ENCODE peak calls at places on chromosome 22, in five cellular contexts. S is HFF-Myc, T is transverse colon, Q is PC-9, J is cardiac fibroblast. L is an unnamed sample.

GRCh38 chr22:44550666-44551491 is 52.8 kb upstream of the RTL6 start:
- DNase-seq in Q (peak), S (peak), J (peak), T (peak), L (peak)

GRCh38 chr22:39920134-39920743 is 19.4 kb downstream of the GRAP2 start:
- DNase-seq in S (no peak), J (no peak), Q (no peak), T (no peak), L (no peak)

GRCh38 chr22:44455151-44455962 is 42.7 kb downstream of the RTL6 start:
- DNase-seq in Q (peak), J (no peak), S (no peak), T (peak), L (no peak)

GRCh38 chr22:50201191-50202129 is 649 bp downstream of the SELENOO start:
- DNase-seq in T (no peak), S (no peak), Q (no peak), J (no peak), L (peak)

GRCh38 chr22:30876221-30876751 is 92.3 kb downstream of the MORC2 start:
- DNase-seq in Q (no peak), T (no peak), S (no peak), J (no peak), L (no peak)

GRCh38 chr22:50040717-50041116 is 17.4 kb downstream of the TTLL8 start:
- DNase-seq in J (no peak), T (no peak), Q (no peak), S (no peak), L (no peak)

GRCh38 chr22:44245438-44245837 is 64.7 kb downstream of the PARVG start:
- DNase-seq in T (no peak), Q (no peak), S (no peak), J (no peak), L (no peak)

GRCh38 chr22:32562396-32562795 is 87.8 kb downstream of the FBXO7 start:
- DNase-seq in J (no peak), T (no peak), Q (no peak), S (no peak), L (peak)

GRCh38 chr22:48663297-48663696 is 1164.4 kb downstream of the BRD1 start:
- DNase-seq in J (peak), T (no peak), Q (no peak), S (no peak), L (no peak)

GRCh38 chr22:50276143-50276542 is 6.0 kb upstream of the MAPK11 start:
- DNase-seq in S (no peak), T (peak), Q (no peak), J (peak), L (no peak)

GRCh38 chr22:22432937-22433336 is 75.6 kb downstream of the ZNF280B start:
- DNase-seq in Q (no peak), S (no peak), T (no peak), J (no peak), L (no peak)

GRCh38 chr22:49400136-49400865 is 427.4 kb downstream of the BRD1 start:
- DNase-seq in Q (no peak), J (no peak), T (no peak), S (no peak), L (no peak)

GRCh38 chr22:30905696-30906341 is 62.8 kb downstream of the MORC2 start:
- DNase-seq in S (no peak), J (no peak), Q (no peak), T (no peak), L (no peak)

GRCh38 chr22:35572552-35572951 is 31.9 kb downstream of the RASD2 start:
- DNase-seq in Q (no peak), J (no peak), S (no peak), T (no peak), L (no peak)
- TF ChIP-seq CTCF in Q (no peak), J (no peak), S (no peak), T (no peak), L (no peak)

DNA sequence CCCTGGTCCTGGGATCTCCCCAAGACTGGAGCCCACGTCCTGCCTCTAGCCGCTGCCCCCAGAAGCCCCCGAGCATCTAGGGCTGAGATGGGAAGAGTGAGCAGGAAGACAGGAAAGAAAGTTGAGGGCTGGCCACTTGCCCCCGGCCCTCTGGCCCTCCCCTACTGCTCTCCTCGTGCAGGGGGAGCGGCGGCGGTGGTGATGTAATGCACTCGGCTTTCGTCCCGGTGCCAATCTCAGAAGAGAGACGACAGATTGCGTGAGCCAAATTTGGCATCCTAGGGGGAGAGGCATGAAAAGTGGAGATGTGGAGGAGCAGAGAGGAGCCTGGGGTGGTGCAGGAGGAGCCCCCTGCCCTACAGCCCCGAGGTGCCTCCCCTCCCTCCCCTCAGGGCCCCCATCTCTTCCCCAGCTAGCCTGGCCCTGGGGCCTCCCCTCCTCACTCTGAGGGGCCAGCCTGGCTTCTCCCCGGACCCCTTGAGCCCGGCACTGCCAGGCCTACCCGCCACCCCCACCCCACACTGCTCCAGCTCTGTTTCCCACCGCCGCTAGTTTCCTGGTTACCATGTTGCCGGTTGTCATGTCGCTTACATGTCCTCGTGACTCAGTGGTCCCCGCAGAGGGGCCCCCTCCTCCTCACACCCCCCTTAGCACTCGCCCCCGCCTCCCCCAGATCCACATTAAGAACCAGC is 2.5 kb downstream of the KCNJ4 start:
- DNase-seq in S (no peak), Q (no peak), T (no peak), J (no peak), L (peak)
- H3K4me3 ChIP-seq in S (no peak), Q (no peak), T (no peak), J (no peak), L (no peak)

DNA sequence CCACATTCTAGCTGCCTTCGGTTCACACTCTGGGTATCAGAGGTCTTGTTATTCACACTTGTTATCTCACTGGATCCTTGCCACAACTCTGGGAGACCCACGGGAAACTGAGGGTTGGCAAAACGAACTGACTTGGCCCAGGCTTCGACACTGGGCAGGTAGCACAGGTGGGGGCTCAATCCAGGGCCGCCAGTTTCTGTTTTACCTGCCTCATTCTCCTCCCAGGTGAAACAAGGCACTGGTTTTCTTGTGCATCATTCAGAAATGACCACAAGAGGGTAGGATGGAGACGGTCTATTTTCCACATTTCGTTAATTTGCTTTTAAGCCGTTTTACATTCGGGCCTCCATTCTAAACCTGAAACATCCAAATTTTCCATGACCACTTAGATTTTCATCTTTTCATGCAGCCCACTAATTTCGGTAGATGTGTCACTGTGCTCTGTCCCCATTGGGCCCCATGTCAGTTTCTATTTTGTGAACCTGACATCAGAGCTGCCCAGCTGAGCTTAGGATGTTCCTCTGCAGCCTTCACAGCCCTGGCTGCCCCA is 108.1 kb downstream of the KIAA1671 start:
- DNase-seq in T (no peak), S (no peak), Q (no peak), J (no peak), L (no peak)
- TF ChIP-seq CTCF in T (peak), S (no peak), Q (peak), J (no peak), L (no peak)

GRCh38 chr22:46843691-46844297 is 81.3 kb downstream of the TBC1D22A start:
- DNase-seq in T (no peak), S (no peak), J (no peak), Q (no peak), L (peak)
- H3K4me3 ChIP-seq in T (no peak), S (no peak), J (no peak), Q (no peak), L (no peak)

GRCh38 chr22:19892925-19893324 is 38.3 kb upstream of the GNB1L start:
- DNase-seq in S (no peak), T (no peak), J (no peak), Q (no peak), L (no peak)
- TF ChIP-seq CTCF in S (no peak), T (no peak), J (no peak), Q (no peak), L (no peak)

GRCh38 chr22:36507518-36508010 is 724 bp upstream of the FOXRED2 start:
- DNase-seq in T (no peak), S (no peak), Q (no peak), J (no peak), L (no peak)
- H3K4me3 ChIP-seq in T (peak), S (no peak), Q (peak), J (peak), L (peak)

GRCh38 chr22:26196657-26197056 is 27.4 kb downstream of the SEZ6L start:
- DNase-seq in T (no peak), S (no peak), Q (no peak), J (no peak), L (no peak)

GRCh38 chr22:26194313-26194712 is 25.1 kb downstream of the SEZ6L start:
- DNase-seq in S (no peak), T (no peak), Q (no peak), J (no peak), L (no peak)

GRCh38 chr22:26194877-26195276 is 25.6 kb downstream of the SEZ6L start:
- DNase-seq in J (no peak), T (no peak), Q (no peak), S (no peak), L (no peak)

GRCh38 chr22:26197427-26197826 is 28.2 kb downstream of the SEZ6L start:
- DNase-seq in J (no peak), S (no peak), Q (no peak), T (no peak), L (no peak)

DNA sequence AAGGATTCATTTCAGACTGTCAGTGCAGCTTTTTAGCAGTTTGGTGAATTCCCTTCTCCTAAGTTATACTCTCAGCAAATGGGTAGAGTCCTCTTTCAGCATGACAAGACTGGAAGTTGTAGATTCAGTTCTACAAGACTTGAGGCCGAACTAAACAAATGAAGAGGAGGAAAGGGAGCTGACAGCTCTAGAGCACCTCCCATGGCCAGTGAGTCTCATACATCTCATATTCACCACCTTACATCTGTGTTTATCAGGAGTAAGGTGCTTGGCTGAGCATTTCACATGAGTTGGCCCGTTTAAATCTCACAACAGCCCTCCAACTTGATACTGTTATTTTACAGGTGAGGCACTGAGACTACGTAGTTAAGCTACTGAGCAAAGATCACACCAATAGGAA is 30.4 kb downstream of the SEZ6L start:
- DNase-seq in J (no peak), S (no peak), Q (no peak), T (no peak), L (no peak)
- TF ChIP-seq CTCF in J (no peak), S (no peak), Q (no peak), T (no peak), L (no peak)

DNA sequence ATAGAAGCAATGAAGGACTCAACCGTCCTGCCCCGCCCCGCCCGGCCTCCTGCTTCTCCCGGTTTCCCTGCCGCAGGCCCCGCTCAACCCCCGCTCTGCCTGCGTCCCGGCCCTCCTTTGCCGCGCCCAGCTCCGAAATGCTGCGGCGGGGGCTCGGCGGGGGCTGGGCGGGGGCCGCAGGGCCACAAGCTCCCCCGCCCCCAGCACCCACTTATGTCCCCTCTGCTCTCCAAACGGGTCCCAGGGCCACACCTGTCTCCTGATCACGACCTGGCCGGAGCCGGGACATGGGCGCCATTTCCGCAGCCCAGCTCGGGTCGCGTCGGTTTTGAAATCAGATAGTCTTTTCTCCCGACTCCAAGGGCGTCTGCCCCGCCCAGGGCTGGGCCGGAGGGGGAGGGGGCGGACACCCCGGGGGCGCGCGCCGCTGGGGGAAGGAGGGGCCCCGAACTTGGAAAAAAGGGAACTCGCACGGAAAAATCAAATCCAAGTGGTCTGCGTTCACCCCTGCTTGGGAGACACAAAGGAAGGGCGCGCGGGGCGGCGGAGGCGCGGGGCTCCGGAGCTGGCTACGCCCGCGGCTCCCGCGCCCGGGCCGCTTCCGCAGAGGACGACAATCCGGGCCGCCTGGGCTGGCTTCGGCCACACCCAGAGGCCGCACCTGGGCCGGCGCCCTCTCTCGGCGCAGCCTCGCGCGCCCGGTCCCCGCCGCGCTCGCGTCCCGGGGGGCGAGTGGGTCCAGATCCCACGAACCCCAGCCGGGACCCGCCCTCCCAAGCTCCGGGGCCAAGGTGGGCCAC is 70.5 kb upstream of the EP300 start:
- DNase-seq in Q (peak), J (peak), T (peak), S (no peak), L (peak)
- H3K4me3 ChIP-seq in Q (peak), J (peak), T (peak), S (peak), L (peak)

DNA sequence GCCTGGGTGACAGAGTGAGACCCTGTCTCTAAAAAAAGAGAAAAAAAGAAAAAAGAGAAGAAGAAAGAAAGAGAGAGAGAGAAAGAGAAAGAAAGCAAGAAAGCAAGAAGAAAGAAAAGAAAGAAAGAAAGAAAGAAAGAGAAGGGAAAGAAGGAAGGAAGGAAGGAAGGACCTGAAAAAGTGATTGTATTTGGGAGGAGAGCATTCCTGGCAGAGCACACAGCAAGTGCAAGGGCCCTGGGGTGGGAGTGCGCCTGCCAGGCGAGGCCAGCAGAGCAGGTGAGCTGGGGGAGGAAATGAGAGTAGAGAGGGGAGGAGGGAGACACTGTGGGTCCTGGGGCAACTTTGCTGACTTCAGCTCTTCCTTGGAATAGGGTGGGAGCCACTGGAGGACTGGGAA is 7.7 kb upstream of the CABP7 start:
- DNase-seq in Q (no peak), J (no peak), S (no peak), T (no peak), L (no peak)
- TF ChIP-seq CTCF in Q (no peak), J (no peak), S (no peak), T (no peak), L (no peak)